ENCODE peak calls at places on chromosome 3, in four cellular contexts. J, B, H and W are unnamed samples.

GRCh38 chr3:52532517-52532837 is 1.2 kb downstream of the NT5DC2 start:
- DNase-seq in J (peak), B (no peak), H (peak), W (no peak)

GRCh38 chr3:39107874-39108308 is 411 bp downstream of the TTC21A start:
- DNase-seq in J (no peak), B (no peak), H (peak), W (no peak)

GRCh38 chr3:194301730-194302129 is 49.4 kb downstream of the CPN2 start:
- DNase-seq in J (no peak), B (no peak), H (no peak), W (no peak)

GRCh38 chr3:55630921-55631299 is 143.8 kb upstream of the WNT5A start:
- DNase-seq in J (no peak), B (no peak), H (no peak), W (no peak)

GRCh38 chr3:156176048-156176447 is 55.7 kb downstream of the KCNAB1 start:
- DNase-seq in J (no peak), B (no peak), H (no peak), W (no peak)

GRCh38 chr3:54355795-54356194 is 233.4 kb downstream of the CACNA2D3 start:
- DNase-seq in J (no peak), B (no peak), H (no peak), W (no peak)

GRCh38 chr3:147699175-147699838 is 290.1 kb downstream of the ZIC1 start:
- DNase-seq in J (peak), B (no peak), H (peak), W (no peak)

GRCh38 chr3:126340081-126340511 is 17.1 kb downstream of the KLF15 start:
- DNase-seq in J (no peak), B (no peak), H (peak), W (no peak)

GRCh38 chr3:48155122-48155521 is 33.1 kb downstream of the CDC25A start:
- DNase-seq in J (peak), B (no peak), H (peak), W (no peak)

GRCh38 chr3:132210476-132211346 is 106.5 kb upstream of the ACP3 start:
- DNase-seq in J (peak), B (peak), H (peak), W (peak)

GRCh38 chr3:13715167-13715954 is 164.5 kb downstream of the WNT7A start:
- DNase-seq in J (no peak), B (no peak), H (no peak), W (no peak)

GRCh38 chr3:133676336-133677118 is 14.8 kb upstream of the TOPBP1 start:
- DNase-seq in J (no peak), B (no peak), H (no peak), W (no peak)